ENCODE peak calls at places on chromosomes 16 and 17, in six cellular contexts. N, W, P, A, Z and V are unnamed samples.
A peak's percentile ranks its signal among the peaks of the same experiment; 100 is the strongest.

GRCh38 chr17:55327225-55328088 is 62.7 kb downstream of the HLF start:
- DNase-seq in N (peak; percentile 27), W (no peak), P (no peak), A (no peak), Z (no peak), V (no peak)

GRCh38 chr17:82882715-82883446 is 43.1 kb upstream of the ZNF750 start:
- DNase-seq in N (peak; percentile 90), W (no peak), P (no peak), A (no peak), Z (no peak), V (no peak)

GRCh38 chr16:57423152-57423551 is 18.6 kb downstream of the CCL17 start:
- DNase-seq in N (no peak), W (no peak), P (no peak), A (no peak), Z (no peak), V (no peak)

GRCh38 chr16:23837553-23838308 is 1.9 kb downstream of the PRKCB start:
- DNase-seq in N (no peak), W (no peak), P (no peak), A (no peak), Z (no peak), V (no peak)

GRCh38 chr16:66286527-66286926 is 80.0 kb upstream of the CDH5 start:
- DNase-seq in N (no peak), W (no peak), P (no peak), A (no peak), Z (no peak), V (no peak)

GRCh38 chr16:86884256-86884655 is 305.9 kb downstream of the FOXL1 start:
- DNase-seq in N (no peak), W (no peak), P (no peak), A (no peak), Z (peak; percentile 77), V (no peak)

GRCh38 chr17:7280519-7281073 is 922 bp upstream of the SLC2A4 start:
- DNase-seq in N (peak; percentile 88), W (peak; percentile 82), P (peak; percentile 82), A (peak; percentile 46), Z (peak; percentile 75), V (peak; percentile 32)

GRCh38 chr16:84925092-84925772 is 86.1 kb downstream of the ZDHHC7 start:
- DNase-seq in N (peak; percentile 66), W (peak; percentile 71), P (peak; percentile 39), A (no peak), Z (no peak), V (peak; percentile 32)

GRCh38 chr17:42284020-42284369 is 4.3 kb upstream of the STAT5A start:
- DNase-seq in N (no peak), W (no peak), P (no peak), A (no peak), Z (no peak), V (no peak)

GRCh38 chr16:28139530-28139929 is 72.2 kb downstream of the XPO6 start:
- DNase-seq in N (no peak), W (no peak), P (no peak), A (no peak), Z (no peak), V (no peak)

GRCh38 chr17:79027274-79027924 is 3.4 kb downstream of the C1QTNF1 start:
- DNase-seq in N (peak; percentile 58), W (no peak), P (no peak), A (no peak), Z (peak; percentile 29), V (no peak)

GRCh38 chr17:61389670-61390478 is 9.8 kb upstream of the TBX2 start:
- DNase-seq in N (peak; percentile 53), W (peak; percentile 44), P (peak; percentile 65), A (no peak), Z (no peak), V (no peak)

GRCh38 chr16:2708955-2709587 is 11.0 kb downstream of the PRSS27 start:
- DNase-seq in N (no peak), W (no peak), P (no peak), A (no peak), Z (no peak), V (no peak)

GRCh38 chr17:78820841-78821240 is 19.8 kb downstream of the USP36 start:
- DNase-seq in N (no peak), W (no peak), P (no peak), A (no peak), Z (no peak), V (no peak)